ENCODE peak calls at places on chromosome 18, in four cellular contexts. L is memory B cell, O is NCI-H2029 treated with DMSO at 0.1 percent for 48 hours, G is psoas muscle. Y is an unnamed sample.

GRCh38 chr18:42654561-42654960 is 460.9 kb downstream of the RIT2 start:
- DNase-seq in L (no peak), O (no peak), G (no peak), Y (no peak)

GRCh38 chr18:23498062-23498582 is 5.2 kb upstream of the RMC1 start:
- DNase-seq in L (no peak), O (no peak), G (no peak), Y (no peak)

GRCh38 chr18:60372598-60372997 is at the start of gene MC4R:
- DNase-seq in L (no peak), O (peak; percentile 40), G (no peak), Y (no peak)

GRCh38 chr18:63936932-63937393 is 12.1 kb upstream of the HMSD start:
- DNase-seq in L (no peak), O (no peak), G (no peak), Y (no peak)

GRCh38 chr18:45282101-45282812 is 333.0 kb upstream of the SLC14A2 start:
- DNase-seq in L (no peak), O (no peak), G (no peak), Y (no peak)

GRCh38 chr18:22293417-22293816 is 124.0 kb downstream of the GATA6 start:
- DNase-seq in L (no peak), O (no peak), G (no peak), Y (no peak)

GRCh38 chr18:45590060-45590537 is 25.2 kb upstream of the SLC14A2 start:
- DNase-seq in L (no peak), O (no peak), G (no peak), Y (no peak)

GRCh38 chr18:36402765-36403396 is 105.4 kb downstream of the FHOD3 start:
- DNase-seq in L (no peak), O (no peak), G (peak; percentile 89), Y (no peak)

GRCh38 chr18:78632111-78632541 is 347.5 kb upstream of the SALL3 start:
- DNase-seq in L (no peak), O (no peak), G (no peak), Y (no peak)

GRCh38 chr18:13726972-13727331 is 479 bp downstream of the RNMT start:
- DNase-seq in L (no peak), O (no peak), G (peak; percentile 84), Y (peak; percentile 63)

GRCh38 chr18:2303517-2304238 is 267.6 kb downstream of the METTL4 start:
- DNase-seq in L (no peak), O (no peak), G (no peak), Y (no peak)

GRCh38 chr18:49668583-49669290 is 106.9 kb downstream of the LIPG start:
- DNase-seq in L (no peak), O (no peak), G (no peak), Y (no peak)

GRCh38 chr18:61402761-61403160 is 69.5 kb downstream of the CDH20 start:
- DNase-seq in L (no peak), O (no peak), G (no peak), Y (no peak)

GRCh38 chr18:46297621-46298020 is 193.4 kb downstream of the HAUS1 start:
- DNase-seq in L (no peak), O (no peak), G (no peak), Y (no peak)

GRCh38 chr18:23887493-23887892 is 127.1 kb upstream of the TTC39C start:
- DNase-seq in L (no peak), O (peak; percentile 55), G (no peak), Y (no peak)

Y was measured in right lobe of liver.